ENCODE peak calls at places on chromosome 13, in six cellular contexts. L, G, X, I, C and E are unnamed samples. For H3K36me3 and H3K27me3, the result is how much of the 10 kb centered on the place peaks cover.

GRCh38 chr13:82070411-82070810 is 1729.5 kb upstream of the SPRY2 start:
- DNase-seq in L (no peak), G (no peak), X (no peak), I (no peak), C (no peak), E (no peak)

GRCh38 chr13:77285098-77285497 is 41.8 kb downstream of the MYCBP2 start:
- DNase-seq in L (no peak), G (no peak), X (no peak), I (no peak), C (no peak), E (no peak)

GRCh38 chr13:97122381-97122996 is 99.6 kb upstream of the MBNL2 start:
- DNase-seq in L (no peak), G (no peak), X (no peak), I (peak), C (no peak), E (no peak)

GRCh38 chr13:113124211-113125025 is 1.8 kb downstream of the F10 start:
- DNase-seq in L (no peak), G (no peak), X (peak), I (no peak), C (no peak), E (no peak)

GRCh38 chr13:84574851-84575250 is 692.6 kb upstream of the SLITRK1 start:
- DNase-seq in L (no peak), G (no peak), X (no peak), I (peak), C (no peak), E (no peak)

GRCh38 chr13:91347996-91348905 is 764 bp downstream of the MIR17HG start:
- DNase-seq in L (peak), G (peak), X (peak), I (no peak), C (peak), E (peak)

GRCh38 chr13:90545070-90545840 is 802.2 kb upstream of the MIR17HG start:
- DNase-seq in L (no peak), G (no peak), X (no peak), I (no peak), C (no peak), E (no peak)

GRCh38 chr13:43307921-43308433 is 284.6 kb downstream of the DNAJC15 start:
- DNase-seq in L (peak), G (peak), X (peak), I (peak), C (peak), E (no peak)

GRCh38 chr13:114315074-114315785 is 927 bp downstream of the CHAMP1 start:
- DNase-seq in L (no peak), G (no peak), X (no peak), I (no peak), C (no peak), E (no peak)

GRCh38 chr13:113630804-113631203 is 27.2 kb downstream of the ATP4B start:
- DNase-seq in L (peak), G (no peak), X (no peak), I (no peak), C (no peak), E (no peak)

GRCh38 chr13:99384468-99384867 is 77.3 kb upstream of the GPR183 start:
- DNase-seq in L (no peak), G (no peak), X (peak), I (no peak), C (peak), E (no peak)

GRCh38 chr13:114132419-114133121 is at the start of gene RASA3:
- DNase-seq in L (peak), G (peak), X (peak), I (peak), C (peak), E (peak)

GRCh38 chr13:113187263-113187669 is 21.2 kb downstream of the PCID2 start:
- DNase-seq in L (peak), G (no peak), X (peak), I (peak), C (peak), E (no peak)

GRCh38 chr13:26183416-26183815 is 38.7 kb downstream of the RNF6 start:
- DNase-seq in L (no peak), G (no peak), X (no peak), I (no peak), C (no peak), E (no peak)

GRCh38 chr13:102784501-102784900 is 10.9 kb upstream of the TEX30 start:
- DNase-seq in L (no peak), G (no peak), X (no peak), I (no peak), C (no peak), E (no peak)

GRCh38 chr13:94007072-94007471 is 472.4 kb downstream of the DCT start:
- DNase-seq in L (no peak), G (no peak), X (no peak), I (no peak), C (no peak), E (no peak)

GRCh38 chr13:72523049-72523448 is 204.4 kb downstream of the MZT1 start:
- DNase-seq in L (no peak), G (no peak), X (no peak), I (no peak), C (no peak), E (no peak)

GRCh38 chr13:79246575-79246949 is 159.5 kb downstream of the RBM26 start:
- DNase-seq in L (no peak), G (no peak), X (no peak), I (no peak), C (no peak), E (no peak)

GRCh38 chr13:113411216-113412023 is 41.9 kb downstream of the ADPRHL1 start:
- DNase-seq in L (peak), G (no peak), X (peak), I (peak), C (no peak), E (no peak)

GRCh38 chr13:95833713-95834112 is 156.8 kb downstream of the DNAJC3 start:
- DNase-seq in L (no peak), G (no peak), X (no peak), I (peak), C (no peak), E (no peak)

GRCh38 chr13:113788413-113789135 is 29.5 kb downstream of the TMEM255B start:
- DNase-seq in L (no peak), G (no peak), X (no peak), I (no peak), C (peak), E (no peak)

GRCh38 chr13:37443538-37443937 is 155.0 kb downstream of the POSTN start:
- DNase-seq in L (no peak), G (no peak), X (no peak), I (peak), C (no peak), E (no peak)

GRCh38 chr13:89695343-89696257 is 1651.9 kb upstream of the MIR17HG start:
- DNase-seq in L (no peak), G (no peak), X (no peak), I (peak), C (peak), E (no peak)

GRCh38 chr13:31663880-31664585 is 75.3 kb upstream of the RXFP2 start:
- DNase-seq in L (no peak), G (no peak), X (no peak), I (no peak), C (no peak), E (no peak)

GRCh38 chr13:86051134-86052103 is 252.2 kb upstream of the SLITRK6 start:
- DNase-seq in L (no peak), G (no peak), X (no peak), I (no peak), C (peak), E (no peak)

GRCh38 chr13:110006304-110006703 is 219.9 kb upstream of the IRS2 start:
- DNase-seq in L (no peak), G (peak), X (no peak), I (peak), C (no peak), E (no peak)
- H3K27ac ChIP-seq in L (no peak), G (no peak), X (no peak), I (no peak), C (no peak), E (no peak)

GRCh38 chr13:110438211-110438610 is 123.3 kb downstream of the RAB20 start:
- DNase-seq in L (no peak), G (no peak), X (no peak), I (no peak), C (no peak), E (no peak)
- H3K36me3 ChIP-seq in L (under half), G (under half), X (half or more), I (half or more), C (half or more), E (under half)

DNA sequence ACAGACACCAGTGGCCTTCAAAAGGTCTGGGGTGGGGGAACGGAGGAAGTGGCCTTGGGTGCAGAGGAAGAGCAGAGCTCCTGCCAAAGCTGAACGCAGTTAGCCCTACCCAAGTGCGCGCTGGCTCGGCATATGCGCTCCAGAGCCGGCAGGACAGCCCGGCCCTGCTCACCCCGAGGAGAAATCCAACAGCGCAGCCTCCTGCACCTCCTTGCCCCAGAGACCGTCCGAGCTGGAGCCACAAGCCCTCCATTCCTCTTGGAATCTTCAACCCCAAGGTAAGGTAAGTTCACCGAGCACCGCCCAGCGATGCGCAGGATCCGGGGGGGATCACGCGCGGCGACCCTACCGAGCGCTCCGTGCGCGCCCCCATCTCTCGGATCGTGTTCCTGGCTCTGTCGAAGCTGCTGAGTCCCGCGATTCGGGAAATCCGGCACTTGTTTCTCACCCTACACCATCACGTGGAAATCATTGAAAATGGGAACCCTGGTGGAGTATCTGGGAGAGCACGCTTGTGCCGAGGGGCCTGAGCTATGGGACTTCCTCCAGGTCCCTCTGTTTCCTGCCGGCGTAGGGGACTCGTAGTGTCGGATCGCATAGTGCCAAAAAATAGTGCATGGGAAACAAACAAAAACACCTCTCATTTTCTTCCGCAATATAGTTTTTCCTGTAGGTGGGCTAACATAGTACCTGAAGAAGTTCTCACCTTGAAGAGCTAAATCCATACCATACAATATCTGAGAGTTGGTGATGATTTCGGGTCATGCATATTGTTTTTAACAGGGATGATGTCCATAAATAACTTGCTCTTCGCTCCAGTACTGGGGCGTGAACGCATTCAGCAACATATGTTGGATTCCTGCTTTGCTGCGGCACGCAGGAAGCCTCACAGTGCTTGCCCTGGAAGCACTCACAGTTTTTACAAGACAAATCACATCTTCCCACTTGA is 9.3 kb downstream of the PDX1 start:
- DNase-seq in L (no peak), G (no peak), X (no peak), I (no peak), C (peak), E (no peak)
- H3K27me3 ChIP-seq in L (under half), G (half or more), X (under half), I (half or more), C (half or more), E (under half)

DNA sequence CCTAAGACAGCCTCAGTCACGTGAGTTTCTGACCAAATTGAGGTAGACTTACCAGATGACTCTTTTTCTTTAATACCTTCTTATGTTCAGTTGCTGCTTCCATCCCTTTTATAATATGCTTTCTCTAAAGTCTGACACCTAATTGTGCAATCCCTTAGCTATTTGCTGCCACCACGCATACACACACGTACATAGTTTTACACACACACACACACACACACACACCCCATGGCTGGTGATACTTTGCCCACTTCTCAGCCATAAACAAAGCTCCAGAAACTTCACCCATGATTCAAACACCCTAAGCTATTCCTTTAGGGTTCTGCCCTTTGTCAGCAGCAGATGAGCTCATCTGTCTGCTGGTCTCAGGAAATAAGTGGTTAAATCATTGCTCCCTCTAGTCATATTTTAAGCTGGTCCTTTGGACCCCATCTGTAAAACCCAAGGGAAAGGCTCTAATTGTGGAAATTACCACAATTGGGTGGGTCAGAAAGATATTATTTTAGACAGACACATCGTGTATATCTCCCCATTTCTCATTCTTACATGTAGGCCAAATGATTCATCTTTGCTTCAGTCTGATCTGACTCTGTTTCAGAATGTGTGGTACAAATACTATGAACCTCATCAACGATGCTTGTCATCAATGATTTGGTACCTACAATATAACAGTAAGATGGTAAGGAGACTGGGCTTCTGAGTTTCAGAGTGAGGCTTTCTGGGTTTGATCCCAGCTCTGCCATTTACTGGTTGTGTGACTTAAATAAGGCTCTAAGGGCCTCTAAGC is 69.2 kb downstream of the NALCN start:
- DNase-seq in L (no peak), G (no peak), X (no peak), I (peak), C (no peak), E (no peak)
- H3K27ac ChIP-seq in L (no peak), G (no peak), X (no peak), I (no peak), C (no peak), E (no peak)

DNA sequence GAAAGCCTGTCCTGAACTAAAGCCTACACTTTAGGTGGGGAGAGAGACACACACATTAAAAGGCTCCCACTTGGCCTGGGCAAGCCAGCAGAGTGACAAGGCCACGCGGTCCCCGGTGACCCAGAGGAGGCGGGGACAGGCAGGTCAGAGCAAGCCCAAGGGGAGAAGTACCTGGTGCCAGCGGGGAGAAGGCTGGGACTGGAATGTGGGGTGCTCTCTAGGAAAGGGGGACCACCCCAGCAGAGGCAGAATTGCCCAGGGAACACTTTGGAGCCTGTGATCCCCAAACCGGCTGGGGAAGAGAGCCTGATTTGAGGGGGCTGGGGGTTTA is 82.3 kb downstream of the RAB20 start:
- DNase-seq in L (no peak), G (no peak), X (no peak), I (no peak), C (no peak), E (no peak)
- H3K36me3 ChIP-seq in L (under half), G (under half), X (half or more), I (half or more), C (half or more), E (under half)

DNA sequence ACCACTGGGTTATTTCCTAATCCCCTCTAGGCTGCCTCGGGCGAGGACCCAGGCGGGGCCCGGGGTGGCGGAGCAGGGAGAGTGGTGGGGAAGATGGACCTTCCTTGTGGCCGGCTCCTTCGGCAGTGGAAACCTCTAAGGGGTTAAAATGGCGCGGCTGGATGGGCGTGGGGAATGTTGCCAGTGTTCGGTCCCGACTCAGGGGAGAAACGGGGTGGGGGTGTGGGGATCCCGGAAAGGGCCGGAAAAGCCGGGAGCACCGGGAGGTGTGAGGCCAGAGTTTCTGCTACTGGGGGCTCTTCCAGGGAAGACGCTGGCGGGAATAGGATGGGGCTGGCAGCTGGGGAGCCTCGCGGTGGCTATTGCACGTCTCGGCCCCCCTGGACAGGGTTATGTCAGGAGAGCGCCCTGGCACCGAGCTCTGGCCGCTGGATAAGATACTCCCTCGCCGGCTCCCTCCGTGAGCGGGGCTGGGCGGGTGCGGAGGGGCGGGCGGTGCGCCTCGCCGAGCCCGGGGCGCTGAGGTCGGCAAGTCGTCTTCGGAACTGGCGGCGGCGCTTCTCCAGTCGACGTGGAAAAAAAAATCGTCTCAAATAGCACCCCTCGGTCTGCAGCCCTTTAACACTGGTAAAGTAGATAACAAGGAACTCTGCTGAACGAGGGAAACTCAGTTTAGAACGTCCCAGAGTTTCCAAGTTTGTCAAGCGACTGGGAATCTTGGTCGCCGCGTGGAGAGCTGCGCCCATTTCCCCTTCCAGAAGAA is 114.9 kb downstream of the KCNRG start:
- DNase-seq in L (peak), G (no peak), X (peak), I (no peak), C (peak), E (no peak)
- H3K27me3 ChIP-seq in L (under half), G (under half), X (under half), I (under half), C (half or more), E (half or more)

GRCh38 chr13:36131931-36132297 is 732 bp upstream of the DCLK1 start:
- DNase-seq in L (peak), G (no peak), X (peak), I (no peak), C (no peak), E (no peak)
- H3K27ac ChIP-seq in L (no peak), G (no peak), X (peak), I (no peak), C (no peak), E (no peak)

DNA sequence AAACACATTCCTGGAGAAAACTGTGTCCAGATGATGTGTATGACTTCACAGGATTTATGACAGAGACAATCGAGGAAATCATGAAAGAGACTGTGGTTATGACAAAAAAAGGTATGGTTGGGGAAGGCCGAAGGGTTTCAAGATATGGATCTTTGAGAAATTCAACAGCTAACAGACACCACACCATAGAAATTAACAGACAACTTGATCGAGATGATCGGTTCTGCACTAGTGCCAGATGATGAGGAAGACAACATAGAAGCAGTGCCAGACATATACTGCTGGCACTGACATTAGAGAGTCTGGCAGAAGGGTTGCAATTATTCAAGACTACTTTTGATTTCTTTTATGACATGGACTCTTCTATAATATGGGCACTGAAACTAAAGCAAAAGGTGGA is 37.2 kb downstream of the KCNRG start:
- DNase-seq in L (no peak), G (no peak), X (no peak), I (no peak), C (no peak), E (no peak)
- H3K36me3 ChIP-seq in L (under half), G (under half), X (under half), I (under half), C (under half), E (under half)